ENCODE peak calls at places on chromosome 22, in four cellular contexts. C is stimulated activated CD4-positive, alpha-beta T cell treated with anti-CD3 and anti-CD28 coated beads, Interleukin-2, amount 100 ng/mL, for 48 hours; B is nephron progenitor cell; J is GM20000. Q is an unnamed sample.

GRCh38 chr22:43159484-43160178 is 8.3 kb downstream of the TSPO start:
- DNase-seq in C (no peak), B (peak; percentile 43), J (no peak), Q (peak; percentile 76)

GRCh38 chr22:23152238-23153114 is 7.2 kb downstream of the RAB36 start:
- DNase-seq in C (no peak), B (no peak), J (peak; percentile 46), Q (no peak)

GRCh38 chr22:45212306-45212709 is 28.4 kb downstream of the KIAA0930 start:
- DNase-seq in C (no peak), B (peak; percentile 45), J (no peak), Q (peak; percentile 63)

GRCh38 chr22:36465232-36466021 is 16.0 kb downstream of the TXN2 start:
- DNase-seq in C (no peak), B (no peak), J (peak; percentile 4), Q (no peak)

GRCh38 chr22:24247011-24247507 is 2.2 kb upstream of the GGT5 start:
- DNase-seq in C (no peak), B (no peak), J (no peak), Q (no peak)

GRCh38 chr22:34105461-34106062 is 185.3 kb upstream of the LARGE1 start:
- DNase-seq in C (peak; percentile 20), B (peak; percentile 83), J (peak; percentile 25), Q (peak; percentile 88)

GRCh38 chr22:26124991-26125725 is 44.1 kb upstream of the SEZ6L start:
- DNase-seq in C (no peak), B (no peak), J (no peak), Q (no peak)

GRCh38 chr22:32557424-32557823 is 82.8 kb downstream of the FBXO7 start:
- DNase-seq in C (no peak), B (no peak), J (no peak), Q (no peak)

GRCh38 chr22:22702159-22702873 is 57.9 kb downstream of the GGTLC2 start:
- DNase-seq in C (no peak), B (no peak), J (no peak), Q (peak; percentile 64)

GRCh38 chr22:38230108-38230825 is 28.5 kb downstream of the MAFF start:
- DNase-seq in C (peak; percentile 16), B (no peak), J (peak; percentile 75), Q (peak; percentile 73)

GRCh38 chr22:24601217-24602104 is 1.5 kb upstream of the GGT1 start:
- DNase-seq in C (no peak), B (no peak), J (no peak), Q (no peak)

GRCh38 chr22:35186492-35186891 is 70.8 kb upstream of the HMGXB4 start:
- DNase-seq in C (no peak), B (no peak), J (no peak), Q (no peak)

GRCh38 chr22:42114721-42115120 is 15.9 kb downstream of the CYP2D6 start:
- DNase-seq in C (no peak), B (no peak), J (no peak), Q (peak; percentile 86)

GRCh38 chr22:29917052-29917902 is 34.3 kb downstream of the MTMR3 start:
- DNase-seq in C (no peak), B (no peak), J (no peak), Q (peak; percentile 21)

GRCh38 chr22:31496735-31497146 is 405 bp downstream of the SFI1 start:
- DNase-seq in C (peak; percentile 27), B (peak; percentile 35), J (no peak), Q (no peak)

GRCh38 chr22:49825944-49826602 is 1.6 kb downstream of the BRD1 start:
- DNase-seq in C (peak; percentile 62), B (peak; percentile 27), J (no peak), Q (no peak)

GRCh38 chr22:45413368-45414211 is at the start of the genes RIBC2 and SMC1B:
- DNase-seq in C (peak; percentile 81), B (peak; percentile 65), J (peak; percentile 96), Q (peak; percentile 98)

GRCh38 chr22:43116932-43117331 is 6.4 kb downstream of the BIK start:
- DNase-seq in C (no peak), B (no peak), J (no peak), Q (no peak)

GRCh38 chr22:44473580-44473979 is 24.5 kb downstream of the RTL6 start:
- DNase-seq in C (no peak), B (no peak), J (no peak), Q (no peak)

GRCh38 chr22:35310556-35311550 is 11.2 kb downstream of the TOM1 start:
- DNase-seq in C (no peak), B (no peak), J (no peak), Q (peak; percentile 27)

GRCh38 chr22:23382796-23383195 is 197.3 kb downstream of the IGLL1 start:
- DNase-seq in C (no peak), B (no peak), J (no peak), Q (no peak)

GRCh38 chr22:20087319-20088262 is 7.5 kb downstream of the DGCR8 start:
- DNase-seq in C (no peak), B (no peak), J (no peak), Q (no peak)

GRCh38 chr22:44542561-44543222 is 44.7 kb upstream of the RTL6 start:
- DNase-seq in C (no peak), B (no peak), J (no peak), Q (no peak)

GRCh38 chr22:40602231-40602630 is 34.3 kb downstream of the MRTFA start:
- DNase-seq in C (no peak), B (no peak), J (no peak), Q (no peak)

GRCh38 chr22:40449676-40450035 is 79.3 kb downstream of the SGSM3 start:
- DNase-seq in C (no peak), B (no peak), J (no peak), Q (no peak)

GRCh38 chr22:30902496-30903357 is 65.8 kb downstream of the MORC2 start:
- DNase-seq in C (no peak), B (no peak), J (peak; percentile 65), Q (no peak)

GRCh38 chr22:39348909-39349505 is 784 bp upstream of the SYNGR1 start:
- DNase-seq in C (no peak), B (no peak), J (peak; percentile 38), Q (no peak)

GRCh38 chr22:25623310-25623734 is 58.8 kb downstream of the GRK3 start:
- DNase-seq in C (no peak), B (no peak), J (peak; percentile 42), Q (no peak)